ENCODE peak calls at places on chromosomes 1 and 21, in eight cellular contexts. I is fibroblast of pulmonary artery, W is BJ, A is Peyer's patch, F is T-helper 17 cell, Y is T-helper 2 cell, H is bronchial epithelial cell, R is AG09319. G is an unnamed sample.

GRCh38 chr1:25022361-25023189 is 92.5 kb upstream of the RUNX3 start:
- DNase-seq in W (peak; percentile 87), F (peak; percentile 85), R (peak; percentile 24), A (peak; percentile 69), Y (peak; percentile 91), H (peak; percentile 63), I (peak; percentile 96), G (peak; percentile 98)

GRCh38 chr1:117412472-117412871 is 45.2 kb downstream of the MAN1A2 start:
- DNase-seq in I (no peak), F (no peak), Y (no peak), W (no peak), A (no peak), H (no peak), R (no peak), G (no peak)

GRCh38 chr1:160095382-160096105 is 2.9 kb downstream of the IGSF8 start:
- DNase-seq in F (no peak), A (no peak), Y (no peak), H (no peak), W (no peak), I (no peak), R (no peak), G (no peak)

GRCh38 chr1:56378376-56379070 is 200.8 kb downstream of the PLPP3 start:
- DNase-seq in F (no peak), A (no peak), W (no peak), H (peak; percentile 30), I (no peak), R (no peak), Y (no peak), G (no peak)

GRCh38 chr1:171715813-171716251 is 26.0 kb downstream of the VAMP4 start:
- DNase-seq in I (peak; percentile 39), W (peak; percentile 10), F (no peak), R (no peak), H (peak; percentile 23), Y (no peak), A (no peak), G (no peak)

GRCh38 chr1:163656367-163656766 is 334.6 kb downstream of the NUF2 start:
- DNase-seq in R (no peak), W (no peak), H (no peak), I (no peak), A (no peak), Y (no peak), F (no peak), G (no peak)

GRCh38 chr1:206590025-206590834 is 22.0 kb downstream of the EIF2D start:
- DNase-seq in F (no peak), A (no peak), W (peak; percentile 40), Y (no peak), R (no peak), H (peak; percentile 98), I (peak; percentile 35), G (no peak)

GRCh38 chr1:6074192-6074901 is 28.7 kb downstream of the KCNAB2 start:
- DNase-seq in W (no peak), F (no peak), R (no peak), H (no peak), Y (no peak), I (no peak), A (no peak), G (no peak)

GRCh38 chr1:65681101-65681500 is 111.6 kb upstream of the PDE4B start:
- DNase-seq in R (no peak), Y (no peak), F (no peak), H (peak; percentile 5), I (peak; percentile 57), A (no peak), W (no peak), G (no peak)

GRCh38 chr1:152440635-152441471 is 26.8 kb upstream of the CRNN start:
- DNase-seq in H (peak; percentile 64), I (peak; percentile 76), F (peak; percentile 34), R (peak; percentile 24), A (no peak), W (no peak), Y (peak; percentile 50), G (no peak)

GRCh38 chr1:197486948-197487347 is 218.9 kb downstream of the CRB1 start:
- DNase-seq in I (peak; percentile 58), R (no peak), Y (no peak), A (no peak), F (no peak), W (no peak), H (peak; percentile 15), G (no peak)

GRCh38 chr21:45019076-45019886 is 55.1 kb upstream of the ADARB1 start:
- DNase-seq in H (no peak), Y (no peak), I (no peak), F (peak; percentile 9), W (no peak), A (peak; percentile 44), R (no peak), G (no peak)

GRCh38 chr1:55262822-55263221 is 47.7 kb upstream of the USP24 start:
- DNase-seq in H (peak; percentile 88), W (no peak), I (peak; percentile 46), R (no peak), A (no peak), F (no peak), Y (no peak), G (no peak)

GRCh38 chr1:1563688-1564087 is 11.0 kb downstream of the SSU72 start:
- DNase-seq in H (no peak), F (no peak), A (no peak), Y (no peak), W (no peak), R (no peak), I (no peak), G (no peak)

GRCh38 chr21:45445369-45445768 is 40.4 kb downstream of the COL18A1 start:
- DNase-seq in H (no peak), A (no peak), W (no peak), I (no peak), F (no peak), Y (no peak), R (no peak), G (no peak)

GRCh38 chr1:246930830-246931548 is 759 bp downstream of the AHCTF1 start:
- DNase-seq in W (no peak), H (peak; percentile 41), Y (peak; percentile 49), F (peak; percentile 53), I (peak; percentile 52), R (peak; percentile 15), A (peak; percentile 74), G (peak; percentile 11)

GRCh38 chr21:44334637-44335030 is 4.6 kb downstream of the CFAP410 start:
- DNase-seq in I (no peak), H (no peak), R (no peak), F (no peak), Y (no peak), W (no peak), A (no peak), G (no peak)

GRCh38 chr1:31793586-31794285 is 22.1 kb downstream of the SPOCD1 start:
- DNase-seq in R (no peak), A (peak; percentile 40), I (no peak), W (no peak), Y (no peak), H (no peak), F (no peak), G (no peak)

GRCh38 chr1:32801096-32801713 is 16.0 kb downstream of the YARS1 start:
- DNase-seq in H (peak; percentile 34), I (no peak), Y (no peak), F (no peak), W (no peak), A (no peak), R (no peak), G (no peak)

GRCh38 chr1:183635112-183635605 is 424 bp downstream of the ARPC5 start:
- DNase-seq in W (no peak), F (peak; percentile 19), Y (no peak), A (peak; percentile 75), R (no peak), I (peak; percentile 39), H (no peak), G (no peak)

GRCh38 chr21:45329261-45330074 is 41.8 kb upstream of the POFUT2 start:
- DNase-seq in R (no peak), W (no peak), F (no peak), H (no peak), A (peak; percentile 57), Y (no peak), I (no peak), G (no peak)

GRCh38 chr21:42662430-42663199 is 9.2 kb downstream of the PDE9A start:
- DNase-seq in H (no peak), R (no peak), W (no peak), I (no peak), Y (no peak), F (no peak), A (no peak), G (no peak)

GRCh38 chr1:205013683-205014367 is 29.2 kb upstream of the CNTN2 start:
- DNase-seq in I (peak; percentile 57), H (peak; percentile 45), W (no peak), F (no peak), Y (no peak), A (no peak), R (no peak), G (no peak)

GRCh38 chr1:107785506-107786213 is 179.3 kb downstream of the VAV3 start:
- DNase-seq in R (no peak), W (no peak), H (no peak), F (no peak), I (no peak), A (no peak), Y (no peak), G (no peak)

GRCh38 chr1:82565546-82565945 is 764.8 kb downstream of the ADGRL2 start:
- DNase-seq in Y (no peak), R (no peak), I (peak; percentile 50), A (no peak), W (no peak), H (peak; percentile 86), F (no peak), G (no peak)

GRCh38 chr1:195158091-195158490 is 1450.1 kb downstream of the KCNT2 start:
- DNase-seq in W (no peak), I (no peak), H (no peak), A (no peak), F (no peak), R (no peak), Y (no peak), G (peak; percentile 1)

GRCh38 chr1:34917017-34917416 is 12.4 kb downstream of the DLGAP3 start:
- DNase-seq in W (no peak), I (no peak), F (no peak), A (no peak), Y (no peak), H (no peak), R (no peak), G (no peak)

GRCh38 chr1:110084226-110085078 is 14.0 kb upstream of the ALX3 start:
- DNase-seq in W (no peak), H (no peak), A (peak; percentile 76), F (no peak), R (peak; percentile 12), Y (no peak), I (peak; percentile 36), G (no peak)

GRCh38 chr1:225881081-225882007 is 836 bp downstream of the TMEM63A start:
- DNase-seq in R (no peak), F (no peak), H (peak; percentile 66), W (no peak), I (peak; percentile 29), A (peak; percentile 77), Y (peak; percentile 27), G (no peak)

GRCh38 chr1:205492201-205492667 is 12.2 kb upstream of the CDK18 start:
- DNase-seq in W (no peak), R (no peak), Y (no peak), I (no peak), F (no peak), H (peak; percentile 6), A (no peak), G (no peak)

GRCh38 chr1:65265296-65266271 is 43.8 kb upstream of the DNAJC6 start:
- DNase-seq in I (peak; percentile 37), F (no peak), A (no peak), W (no peak), H (peak; percentile 20), Y (no peak), R (no peak), G (no peak)

GRCh38 chr1:117014209-117014608 is 12.6 kb downstream of the CD101 start:
- DNase-seq in Y (no peak), F (no peak), A (no peak), R (no peak), H (peak; percentile 70), I (no peak), W (no peak), G (no peak)

GRCh38 chr1:45334308-45335245 is 5.4 kb upstream of the TOE1 start:
- DNase-seq in Y (no peak), W (no peak), F (no peak), R (no peak), H (no peak), I (peak; percentile 27), A (no peak), G (no peak)

GRCh38 chr21:43734830-43735229 is 15.9 kb downstream of the PDXK start:
- DNase-seq in A (no peak), H (no peak), I (peak; percentile 50), F (no peak), W (no peak), Y (no peak), R (no peak), G (no peak)